ENCODE peak calls at places on chromosomes 1 and 21, in nine cellular contexts. One of them, this sample, is unnamed.

GRCh38 chr1:16905112-16905855 is 9.5 kb downstream of the RNU1-2 start:
- DNase-seq in astrocyte of the spinal cord: peak
- DNase-seq in Jurkat, Clone E6-1: peak
- DNase-seq in LHCN-M2: peak
- DNase-seq in stimulated activated CD4-positive, alpha-beta T cell treated with anti-CD3 and anti-CD28 coated beads, Interleukin-4, amount 100 ng/mL, for 48 hours: peak
- DNase-seq in right cardiac atrium: no peak
- DNase-seq in NB4: peak
- DNase-seq in NCI-H510A: peak
- DNase-seq in heart left ventricle: no peak
- DNase-seq in this sample: peak

GRCh38 chr1:31515061-31515775 is 61.1 kb upstream of the TINAGL1 start:
- DNase-seq in NCI-H510A: no peak
- DNase-seq in NB4: no peak
- DNase-seq in astrocyte of the spinal cord: no peak
- DNase-seq in right cardiac atrium: no peak
- DNase-seq in Jurkat, Clone E6-1: no peak
- DNase-seq in LHCN-M2: no peak
- DNase-seq in heart left ventricle: no peak
- DNase-seq in stimulated activated CD4-positive, alpha-beta T cell treated with anti-CD3 and anti-CD28 coated beads, Interleukin-4, amount 100 ng/mL, for 48 hours: no peak
- DNase-seq in this sample: no peak

GRCh38 chr1:234730542-234731370 is 120.8 kb upstream of the IRF2BP2 start:
- DNase-seq in LHCN-M2: no peak
- DNase-seq in NB4: no peak
- DNase-seq in right cardiac atrium: no peak
- DNase-seq in heart left ventricle: no peak
- DNase-seq in Jurkat, Clone E6-1: peak
- DNase-seq in stimulated activated CD4-positive, alpha-beta T cell treated with anti-CD3 and anti-CD28 coated beads, Interleukin-4, amount 100 ng/mL, for 48 hours: peak
- DNase-seq in astrocyte of the spinal cord: no peak
- DNase-seq in NCI-H510A: no peak
- DNase-seq in this sample: no peak

GRCh38 chr21:42308161-42308913 is 6.9 kb downstream of the TFF3 start:
- DNase-seq in heart left ventricle: no peak
- DNase-seq in NB4: no peak
- DNase-seq in NCI-H510A: no peak
- DNase-seq in right cardiac atrium: no peak
- DNase-seq in astrocyte of the spinal cord: no peak
- DNase-seq in Jurkat, Clone E6-1: no peak
- DNase-seq in LHCN-M2: no peak
- DNase-seq in stimulated activated CD4-positive, alpha-beta T cell treated with anti-CD3 and anti-CD28 coated beads, Interleukin-4, amount 100 ng/mL, for 48 hours: no peak
- DNase-seq in this sample: no peak

GRCh38 chr1:99472893-99473292 is 173.0 kb upstream of the PALMD start:
- DNase-seq in Jurkat, Clone E6-1: no peak
- DNase-seq in astrocyte of the spinal cord: no peak
- DNase-seq in NCI-H510A: no peak
- DNase-seq in right cardiac atrium: no peak
- DNase-seq in stimulated activated CD4-positive, alpha-beta T cell treated with anti-CD3 and anti-CD28 coated beads, Interleukin-4, amount 100 ng/mL, for 48 hours: no peak
- DNase-seq in NB4: no peak
- DNase-seq in LHCN-M2: no peak
- DNase-seq in heart left ventricle: no peak
- DNase-seq in this sample: no peak

GRCh38 chr1:98668733-98669132 is 7.2 kb downstream of the SNX7 start:
- DNase-seq in NCI-H510A: no peak
- DNase-seq in Jurkat, Clone E6-1: no peak
- DNase-seq in stimulated activated CD4-positive, alpha-beta T cell treated with anti-CD3 and anti-CD28 coated beads, Interleukin-4, amount 100 ng/mL, for 48 hours: no peak
- DNase-seq in heart left ventricle: no peak
- DNase-seq in LHCN-M2: peak
- DNase-seq in astrocyte of the spinal cord: no peak
- DNase-seq in right cardiac atrium: no peak
- DNase-seq in NB4: no peak
- DNase-seq in this sample: no peak

GRCh38 chr1:55931272-55931940 is 648.0 kb downstream of the PLPP3 start:
- DNase-seq in right cardiac atrium: no peak
- DNase-seq in NB4: no peak
- DNase-seq in stimulated activated CD4-positive, alpha-beta T cell treated with anti-CD3 and anti-CD28 coated beads, Interleukin-4, amount 100 ng/mL, for 48 hours: no peak
- DNase-seq in astrocyte of the spinal cord: peak
- DNase-seq in NCI-H510A: no peak
- DNase-seq in Jurkat, Clone E6-1: no peak
- DNase-seq in LHCN-M2: no peak
- DNase-seq in heart left ventricle: no peak
- DNase-seq in this sample: no peak

GRCh38 chr1:187374130-187374529 is 545.4 kb downstream of the PLA2G4A start:
- DNase-seq in right cardiac atrium: no peak
- DNase-seq in NB4: no peak
- DNase-seq in astrocyte of the spinal cord: no peak
- DNase-seq in Jurkat, Clone E6-1: no peak
- DNase-seq in stimulated activated CD4-positive, alpha-beta T cell treated with anti-CD3 and anti-CD28 coated beads, Interleukin-4, amount 100 ng/mL, for 48 hours: no peak
- DNase-seq in LHCN-M2: no peak
- DNase-seq in heart left ventricle: no peak
- DNase-seq in NCI-H510A: no peak
- DNase-seq in this sample: no peak

GRCh38 chr1:59653968-59654367 is 160.8 kb upstream of the HOOK1 start:
- DNase-seq in Jurkat, Clone E6-1: no peak
- DNase-seq in right cardiac atrium: no peak
- DNase-seq in heart left ventricle: no peak
- DNase-seq in LHCN-M2: peak
- DNase-seq in astrocyte of the spinal cord: no peak
- DNase-seq in NCI-H510A: no peak
- DNase-seq in NB4: no peak
- DNase-seq in stimulated activated CD4-positive, alpha-beta T cell treated with anti-CD3 and anti-CD28 coated beads, Interleukin-4, amount 100 ng/mL, for 48 hours: no peak
- DNase-seq in this sample: no peak

This sample was measured in kidney.